ENCODE peak calls at places on chromosomes 12 and 14, in seven cellular contexts. One of them, this sample, is unnamed. For H3K4me1, the result is how much of the 10 kb centered on the place peaks cover.

GRCh38 chr12:111201495-111202236 is 167.2 kb downstream of the PHETA1 start:
- DNase-seq in A549: no peak
- DNase-seq in mesendoderm: no peak
- DNase-seq in cardiac muscle cell: no peak
- DNase-seq in effector memory CD4-positive, alpha-beta T cell: no peak
- DNase-seq in astrocyte: no peak
- DNase-seq in tibial nerve: no peak
- DNase-seq in this sample: no peak

GRCh38 chr12:32532415-32532814 is 133.1 kb downstream of the FGD4 start:
- DNase-seq in astrocyte: no peak
- DNase-seq in effector memory CD4-positive, alpha-beta T cell: no peak
- DNase-seq in A549: no peak
- DNase-seq in mesendoderm: no peak
- DNase-seq in cardiac muscle cell: no peak
- DNase-seq in tibial nerve: no peak
- DNase-seq in this sample: no peak

GRCh38 chr14:92601757-92602417 is 88.3 kb downstream of the RIN3 start:
- DNase-seq in tibial nerve: no peak
- DNase-seq in mesendoderm: no peak
- DNase-seq in A549: no peak
- DNase-seq in cardiac muscle cell: no peak
- DNase-seq in effector memory CD4-positive, alpha-beta T cell: no peak
- DNase-seq in astrocyte: no peak
- DNase-seq in this sample: no peak

GRCh38 chr12:131826064-131826928 is 1.9 kb upstream of the MMP17 start:
- DNase-seq in effector memory CD4-positive, alpha-beta T cell: no peak
- DNase-seq in tibial nerve: no peak
- DNase-seq in cardiac muscle cell: no peak
- DNase-seq in mesendoderm: no peak
- DNase-seq in astrocyte: no peak
- DNase-seq in A549: no peak
- DNase-seq in this sample: no peak

GRCh38 chr12:2794261-2794735 is 472 bp upstream of the FKBP4 start:
- DNase-seq in A549: no peak
- DNase-seq in mesendoderm: peak
- DNase-seq in cardiac muscle cell: no peak
- DNase-seq in effector memory CD4-positive, alpha-beta T cell: no peak
- DNase-seq in astrocyte: peak
- DNase-seq in tibial nerve: no peak
- DNase-seq in this sample: peak

GRCh38 chr14:21521526-21521925 is 4.6 kb downstream of the SALL2 start:
- DNase-seq in astrocyte: peak
- DNase-seq in tibial nerve: peak
- DNase-seq in effector memory CD4-positive, alpha-beta T cell: no peak
- DNase-seq in cardiac muscle cell: peak
- DNase-seq in A549: no peak
- DNase-seq in mesendoderm: no peak
- DNase-seq in this sample: no peak

GRCh38 chr12:89129471-89129870 is 222.8 kb downstream of the DUSP6 start:
- DNase-seq in A549: no peak
- DNase-seq in cardiac muscle cell: no peak
- DNase-seq in tibial nerve: no peak
- DNase-seq in astrocyte: no peak
- DNase-seq in mesendoderm: no peak
- DNase-seq in effector memory CD4-positive, alpha-beta T cell: no peak
- DNase-seq in this sample: no peak

GRCh38 chr12:87283111-87283510 is 746.1 kb downstream of the C12orf50 start:
- DNase-seq in A549: no peak
- DNase-seq in tibial nerve: no peak
- DNase-seq in cardiac muscle cell: no peak
- DNase-seq in mesendoderm: peak
- DNase-seq in astrocyte: no peak
- DNase-seq in effector memory CD4-positive, alpha-beta T cell: no peak
- DNase-seq in this sample: no peak

GRCh38 chr12:7787574-7788315 is 1.5 kb upstream of the NANOG start:
- DNase-seq in effector memory CD4-positive, alpha-beta T cell: no peak
- DNase-seq in cardiac muscle cell: peak
- DNase-seq in astrocyte: no peak
- DNase-seq in mesendoderm: peak
- DNase-seq in tibial nerve: no peak
- DNase-seq in A549: no peak
- DNase-seq in this sample: no peak

GRCh38 chr12:31585271-31585670 is 5.7 kb downstream of the DENND5B start:
- DNase-seq in A549: no peak
- DNase-seq in cardiac muscle cell: peak
- DNase-seq in astrocyte: peak
- DNase-seq in effector memory CD4-positive, alpha-beta T cell: no peak
- DNase-seq in tibial nerve: no peak
- DNase-seq in mesendoderm: no peak
- DNase-seq in this sample: no peak

GRCh38 chr12:105092336-105092735 is 8.1 kb upstream of the ALDH1L2 start:
- DNase-seq in mesendoderm: peak
- DNase-seq in A549: no peak
- DNase-seq in cardiac muscle cell: no peak
- DNase-seq in tibial nerve: no peak
- DNase-seq in effector memory CD4-positive, alpha-beta T cell: no peak
- DNase-seq in astrocyte: no peak
- DNase-seq in this sample: peak

GRCh38 chr14:70735043-70735442 is 74.3 kb downstream of the MAP3K9 start:
- DNase-seq in A549: no peak
- DNase-seq in mesendoderm: no peak
- DNase-seq in astrocyte: no peak
- DNase-seq in tibial nerve: no peak
- DNase-seq in cardiac muscle cell: peak
- DNase-seq in effector memory CD4-positive, alpha-beta T cell: no peak
- DNase-seq in this sample: no peak

GRCh38 chr12:15788266-15789214 is 648 bp downstream of the EPS8 start:
- DNase-seq in effector memory CD4-positive, alpha-beta T cell: no peak
- DNase-seq in cardiac muscle cell: peak
- DNase-seq in astrocyte: peak
- DNase-seq in tibial nerve: peak
- DNase-seq in A549: peak
- DNase-seq in mesendoderm: peak
- DNase-seq in this sample: peak

GRCh38 chr14:97180304-97181200 is 383.4 kb downstream of the VRK1 start:
- DNase-seq in cardiac muscle cell: peak
- DNase-seq in effector memory CD4-positive, alpha-beta T cell: no peak
- DNase-seq in astrocyte: peak
- DNase-seq in tibial nerve: no peak
- DNase-seq in A549: peak
- DNase-seq in mesendoderm: peak
- DNase-seq in this sample: no peak

GRCh38 chr14:53613404-53614253 is 343.0 kb downstream of the BMP4 start:
- DNase-seq in astrocyte: peak
- DNase-seq in cardiac muscle cell: no peak
- DNase-seq in tibial nerve: no peak
- DNase-seq in A549: peak
- DNase-seq in mesendoderm: peak
- DNase-seq in effector memory CD4-positive, alpha-beta T cell: no peak
- DNase-seq in this sample: no peak

GRCh38 chr14:31660728-31661127 is 99.5 kb downstream of the NUBPL start:
- DNase-seq in cardiac muscle cell: no peak
- DNase-seq in mesendoderm: no peak
- DNase-seq in astrocyte: no peak
- DNase-seq in tibial nerve: no peak
- DNase-seq in effector memory CD4-positive, alpha-beta T cell: no peak
- DNase-seq in A549: no peak
- DNase-seq in this sample: no peak

GRCh38 chr14:55221186-55221585 is 29.8 kb upstream of the DLGAP5 start:
- DNase-seq in A549: no peak
- DNase-seq in mesendoderm: no peak
- DNase-seq in cardiac muscle cell: peak
- DNase-seq in tibial nerve: no peak
- DNase-seq in astrocyte: peak
- DNase-seq in effector memory CD4-positive, alpha-beta T cell: no peak
- DNase-seq in this sample: no peak

GRCh38 chr12:67137256-67137655 is 131.9 kb upstream of the CAND1 start:
- DNase-seq in mesendoderm: no peak
- DNase-seq in tibial nerve: no peak
- DNase-seq in effector memory CD4-positive, alpha-beta T cell: no peak
- DNase-seq in cardiac muscle cell: no peak
- DNase-seq in astrocyte: no peak
- DNase-seq in A549: no peak
- DNase-seq in this sample: no peak

GRCh38 chr12:73072214-73072613 is 800.0 kb downstream of the TRHDE start:
- DNase-seq in astrocyte: no peak
- DNase-seq in effector memory CD4-positive, alpha-beta T cell: no peak
- DNase-seq in cardiac muscle cell: no peak
- DNase-seq in tibial nerve: no peak
- DNase-seq in mesendoderm: no peak
- DNase-seq in A549: no peak
- DNase-seq in this sample: no peak

GRCh38 chr12:100489326-100489725 is 15.7 kb downstream of the NR1H4 start:
- DNase-seq in tibial nerve: no peak
- DNase-seq in A549: no peak
- DNase-seq in cardiac muscle cell: no peak
- DNase-seq in mesendoderm: no peak
- DNase-seq in astrocyte: no peak
- DNase-seq in effector memory CD4-positive, alpha-beta T cell: no peak
- DNase-seq in this sample: no peak

GRCh38 chr14:99389171-99389826 is 91.4 kb downstream of the SETD3 start:
- DNase-seq in effector memory CD4-positive, alpha-beta T cell: no peak
- DNase-seq in A549: peak
- DNase-seq in astrocyte: no peak
- DNase-seq in mesendoderm: peak
- DNase-seq in cardiac muscle cell: peak
- DNase-seq in tibial nerve: no peak
- DNase-seq in this sample: no peak

GRCh38 chr14:31207746-31208545 is at the start of gene HECTD1:
- DNase-seq in tibial nerve: peak
- DNase-seq in astrocyte: peak
- DNase-seq in cardiac muscle cell: peak
- DNase-seq in effector memory CD4-positive, alpha-beta T cell: peak
- DNase-seq in A549: peak
- DNase-seq in mesendoderm: peak
- DNase-seq in this sample: peak

GRCh38 chr14:73760598-73761586 is 46.7 kb upstream of the PNMA1 start:
- DNase-seq in mesendoderm: no peak
- DNase-seq in tibial nerve: no peak
- DNase-seq in cardiac muscle cell: no peak
- DNase-seq in astrocyte: no peak
- DNase-seq in effector memory CD4-positive, alpha-beta T cell: no peak
- DNase-seq in A549: no peak
- DNase-seq in this sample: no peak

GRCh38 chr14:73761621-73762355 is 47.6 kb upstream of the PNMA1 start:
- DNase-seq in astrocyte: no peak
- DNase-seq in mesendoderm: no peak
- DNase-seq in cardiac muscle cell: no peak
- DNase-seq in A549: no peak
- DNase-seq in effector memory CD4-positive, alpha-beta T cell: no peak
- DNase-seq in tibial nerve: no peak
- DNase-seq in this sample: no peak

GRCh38 chr14:73759183-73759713 is 45.1 kb upstream of the PNMA1 start:
- DNase-seq in mesendoderm: no peak
- DNase-seq in tibial nerve: no peak
- DNase-seq in astrocyte: peak
- DNase-seq in A549: no peak
- DNase-seq in cardiac muscle cell: peak
- DNase-seq in effector memory CD4-positive, alpha-beta T cell: peak
- DNase-seq in this sample: no peak

GRCh38 chr14:73758392-73759182 is 44.4 kb upstream of the PNMA1 start:
- DNase-seq in cardiac muscle cell: peak
- DNase-seq in effector memory CD4-positive, alpha-beta T cell: peak
- DNase-seq in mesendoderm: peak
- DNase-seq in A549: peak
- DNase-seq in tibial nerve: peak
- DNase-seq in astrocyte: peak
- DNase-seq in this sample: no peak

DNA sequence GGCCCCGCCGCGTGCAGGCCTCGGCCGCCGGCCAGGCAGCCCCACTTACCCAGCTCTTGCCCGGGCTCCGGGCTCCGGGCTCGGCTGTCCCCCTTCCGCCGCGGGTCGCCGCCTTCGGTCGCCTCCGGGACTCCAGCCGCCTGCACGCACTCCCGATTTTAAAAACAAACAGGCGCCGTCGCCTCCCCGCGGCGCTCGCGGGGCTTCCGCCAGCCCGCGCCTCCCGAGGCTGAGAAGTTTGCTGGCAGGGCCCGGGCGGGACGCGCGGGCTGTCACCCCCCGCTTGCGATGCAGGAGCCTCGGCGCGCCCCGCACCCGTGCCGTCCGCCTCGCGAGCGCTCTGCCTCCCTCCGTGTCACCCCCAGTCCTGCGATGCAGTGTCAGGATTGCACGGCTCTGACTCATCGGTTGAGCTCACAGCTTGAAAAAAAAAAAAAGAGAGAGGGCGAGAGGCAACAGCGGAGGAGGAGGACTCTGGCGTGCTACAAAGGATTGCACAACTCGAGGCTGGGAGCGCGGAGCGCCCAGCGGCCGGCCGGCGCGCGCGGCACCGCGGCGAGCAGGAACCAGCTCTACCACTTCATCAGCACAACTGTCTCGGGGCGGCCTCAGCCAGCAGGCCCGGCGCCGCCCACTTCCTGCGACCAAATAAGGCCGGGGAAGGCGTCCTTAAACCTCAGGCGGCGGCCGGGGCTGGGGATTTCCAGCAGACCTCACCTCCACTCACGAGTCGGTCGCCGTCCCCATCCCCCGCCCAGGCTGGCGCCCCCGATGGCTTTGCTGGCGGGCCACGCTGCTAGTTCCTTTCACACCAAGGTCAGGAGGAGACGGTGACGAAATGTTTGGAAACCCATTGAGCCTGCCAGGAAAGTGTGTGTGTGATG is 45.8 kb upstream of the PNMA1 start:
- DNase-seq in A549: peak
- DNase-seq in effector memory CD4-positive, alpha-beta T cell: peak
- DNase-seq in astrocyte: peak
- DNase-seq in cardiac muscle cell: peak
- DNase-seq in mesendoderm: peak
- DNase-seq in tibial nerve: peak
- DNase-seq in this sample: peak
- H3K4me1 ChIP-seq in A549: half or more
- H3K4me1 ChIP-seq in effector memory CD4-positive, alpha-beta T cell: half or more
- H3K4me1 ChIP-seq in astrocyte: under half
- H3K4me1 ChIP-seq in cardiac muscle cell: under half
- H3K4me1 ChIP-seq in mesendoderm: under half
- H3K4me1 ChIP-seq in tibial nerve: under half
- H3K4me1 ChIP-seq in this sample: under half

GRCh38 chr12:54053625-54054441 is at the start of gene HOXC4:
- DNase-seq in mesendoderm: no peak
- DNase-seq in A549: peak
- DNase-seq in tibial nerve: no peak
- DNase-seq in effector memory CD4-positive, alpha-beta T cell: no peak
- DNase-seq in cardiac muscle cell: peak
- DNase-seq in astrocyte: peak
- DNase-seq in this sample: no peak
- H3K4me1 ChIP-seq in mesendoderm: under half
- H3K4me1 ChIP-seq in A549: under half
- H3K4me1 ChIP-seq in tibial nerve: under half
- H3K4me1 ChIP-seq in effector memory CD4-positive, alpha-beta T cell: under half
- H3K4me1 ChIP-seq in cardiac muscle cell: under half
- H3K4me1 ChIP-seq in astrocyte: under half
- H3K4me1 ChIP-seq in this sample: under half

GRCh38 chr14:61559641-61560201 is 135.6 kb upstream of the HIF1A start:
- DNase-seq in effector memory CD4-positive, alpha-beta T cell: no peak
- DNase-seq in cardiac muscle cell: no peak
- DNase-seq in astrocyte: no peak
- DNase-seq in tibial nerve: no peak
- DNase-seq in A549: peak
- DNase-seq in mesendoderm: peak
- DNase-seq in this sample: no peak
- H3K4me1 ChIP-seq in effector memory CD4-positive, alpha-beta T cell: under half
- H3K4me1 ChIP-seq in cardiac muscle cell: under half
- H3K4me1 ChIP-seq in astrocyte: half or more
- H3K4me1 ChIP-seq in tibial nerve: under half
- H3K4me1 ChIP-seq in A549: half or more
- H3K4me1 ChIP-seq in mesendoderm: under half
- H3K4me1 ChIP-seq in this sample: under half

GRCh38 chr12:69150796-69151127 is 88.6 kb upstream of the CPSF6 start:
- DNase-seq in effector memory CD4-positive, alpha-beta T cell: no peak
- DNase-seq in tibial nerve: no peak
- DNase-seq in A549: no peak
- DNase-seq in astrocyte: no peak
- DNase-seq in mesendoderm: no peak
- DNase-seq in cardiac muscle cell: no peak
- DNase-seq in this sample: no peak
- H3K4me1 ChIP-seq in effector memory CD4-positive, alpha-beta T cell: under half
- H3K4me1 ChIP-seq in tibial nerve: under half
- H3K4me1 ChIP-seq in A549: under half
- H3K4me1 ChIP-seq in astrocyte: under half
- H3K4me1 ChIP-seq in mesendoderm: under half
- H3K4me1 ChIP-seq in cardiac muscle cell: under half
- H3K4me1 ChIP-seq in this sample: under half